ENCODE peak calls at places on chromosomes 11 and 22, in four cellular contexts. One of them, this sample, is unnamed.

GRCh38 chr11:121257289-121257688 is 35.3 kb upstream of the SC5D start:
- DNase-seq in memory B cell: no peak
- DNase-seq in choroid plexus epithelial cell: no peak
- DNase-seq in stimulated activated CD8-positive, alpha-beta memory T cell treated with anti-CD3 and anti-CD28 coated beads, Interleukin-15, amount 100 ng/mL, for 4 hours: no peak
- DNase-seq in this sample: no peak

GRCh38 chr22:22820626-22821025 is 67.0 kb upstream of the IGLL5 start:
- DNase-seq in stimulated activated CD8-positive, alpha-beta memory T cell treated with anti-CD3 and anti-CD28 coated beads, Interleukin-15, amount 100 ng/mL, for 4 hours: no peak
- DNase-seq in choroid plexus epithelial cell: no peak
- DNase-seq in memory B cell: no peak
- DNase-seq in this sample: no peak

GRCh38 chr11:61815790-61816735 is 740 bp downstream of the FADS1 start:
- DNase-seq in memory B cell: peak; percentile 29
- DNase-seq in stimulated activated CD8-positive, alpha-beta memory T cell treated with anti-CD3 and anti-CD28 coated beads, Interleukin-15, amount 100 ng/mL, for 4 hours: peak; percentile 27
- DNase-seq in choroid plexus epithelial cell: peak; percentile 73
- DNase-seq in this sample: peak; percentile 44

GRCh38 chr11:69464621-69464960 is 16.9 kb upstream of the LINC01488 start:
- DNase-seq in memory B cell: no peak
- DNase-seq in choroid plexus epithelial cell: no peak
- DNase-seq in stimulated activated CD8-positive, alpha-beta memory T cell treated with anti-CD3 and anti-CD28 coated beads, Interleukin-15, amount 100 ng/mL, for 4 hours: no peak
- DNase-seq in this sample: no peak

GRCh38 chr22:39490135-39490798 is 11.8 kb upstream of the MIEF1 start:
- DNase-seq in stimulated activated CD8-positive, alpha-beta memory T cell treated with anti-CD3 and anti-CD28 coated beads, Interleukin-15, amount 100 ng/mL, for 4 hours: peak; percentile 68
- DNase-seq in choroid plexus epithelial cell: peak; percentile 82
- DNase-seq in memory B cell: peak; percentile 69
- DNase-seq in this sample: no peak

GRCh38 chr11:128776088-128776433 is 82.2 kb downstream of the FLI1 start:
- DNase-seq in memory B cell: no peak
- DNase-seq in stimulated activated CD8-positive, alpha-beta memory T cell treated with anti-CD3 and anti-CD28 coated beads, Interleukin-15, amount 100 ng/mL, for 4 hours: no peak
- DNase-seq in choroid plexus epithelial cell: no peak
- DNase-seq in this sample: no peak

GRCh38 chr11:47060807-47061206 is 115.9 kb downstream of the ARFGAP2 start:
- DNase-seq in choroid plexus epithelial cell: peak; percentile 52
- DNase-seq in stimulated activated CD8-positive, alpha-beta memory T cell treated with anti-CD3 and anti-CD28 coated beads, Interleukin-15, amount 100 ng/mL, for 4 hours: no peak
- DNase-seq in memory B cell: no peak
- DNase-seq in this sample: no peak

GRCh38 chr11:119414734-119415133 is 8.2 kb downstream of the THY1 start:
- DNase-seq in stimulated activated CD8-positive, alpha-beta memory T cell treated with anti-CD3 and anti-CD28 coated beads, Interleukin-15, amount 100 ng/mL, for 4 hours: no peak
- DNase-seq in memory B cell: no peak
- DNase-seq in choroid plexus epithelial cell: no peak
- DNase-seq in this sample: no peak

GRCh38 chr22:32380991-32381390 is 23.3 kb downstream of the RFPL3 start:
- DNase-seq in stimulated activated CD8-positive, alpha-beta memory T cell treated with anti-CD3 and anti-CD28 coated beads, Interleukin-15, amount 100 ng/mL, for 4 hours: no peak
- DNase-seq in choroid plexus epithelial cell: no peak
- DNase-seq in memory B cell: no peak
- DNase-seq in this sample: no peak

GRCh38 chr11:65551572-65552398 is 6.4 kb downstream of the LTBP3 start:
- DNase-seq in memory B cell: peak; percentile 68
- DNase-seq in choroid plexus epithelial cell: no peak
- DNase-seq in stimulated activated CD8-positive, alpha-beta memory T cell treated with anti-CD3 and anti-CD28 coated beads, Interleukin-15, amount 100 ng/mL, for 4 hours: no peak
- DNase-seq in this sample: no peak

GRCh38 chr22:29751139-29751538 is 15.7 kb downstream of the ZMAT5 start:
- DNase-seq in stimulated activated CD8-positive, alpha-beta memory T cell treated with anti-CD3 and anti-CD28 coated beads, Interleukin-15, amount 100 ng/mL, for 4 hours: no peak
- DNase-seq in choroid plexus epithelial cell: peak; percentile 61
- DNase-seq in memory B cell: no peak
- DNase-seq in this sample: no peak

GRCh38 chr11:87769626-87770025 is 405.6 kb downstream of the RAB38 start:
- DNase-seq in choroid plexus epithelial cell: no peak
- DNase-seq in stimulated activated CD8-positive, alpha-beta memory T cell treated with anti-CD3 and anti-CD28 coated beads, Interleukin-15, amount 100 ng/mL, for 4 hours: no peak
- DNase-seq in memory B cell: no peak
- DNase-seq in this sample: no peak

GRCh38 chr11:100867601-100868000 is 180.5 kb downstream of the ARHGAP42 start:
- DNase-seq in memory B cell: no peak
- DNase-seq in choroid plexus epithelial cell: no peak
- DNase-seq in stimulated activated CD8-positive, alpha-beta memory T cell treated with anti-CD3 and anti-CD28 coated beads, Interleukin-15, amount 100 ng/mL, for 4 hours: no peak
- DNase-seq in this sample: no peak

GRCh38 chr11:108786281-108786990 is 121.6 kb downstream of the DDX10 start:
- DNase-seq in stimulated activated CD8-positive, alpha-beta memory T cell treated with anti-CD3 and anti-CD28 coated beads, Interleukin-15, amount 100 ng/mL, for 4 hours: no peak
- DNase-seq in memory B cell: no peak
- DNase-seq in choroid plexus epithelial cell: no peak
- DNase-seq in this sample: no peak

GRCh38 chr11:66183581-66184048 is 84.8 kb upstream of the RAB1B start:
- DNase-seq in stimulated activated CD8-positive, alpha-beta memory T cell treated with anti-CD3 and anti-CD28 coated beads, Interleukin-15, amount 100 ng/mL, for 4 hours: no peak
- DNase-seq in choroid plexus epithelial cell: peak; percentile 33
- DNase-seq in memory B cell: peak; percentile 6
- DNase-seq in this sample: no peak

GRCh38 chr22:49883294-49883640 is 29.6 kb downstream of the ZBED4 start:
- DNase-seq in stimulated activated CD8-positive, alpha-beta memory T cell treated with anti-CD3 and anti-CD28 coated beads, Interleukin-15, amount 100 ng/mL, for 4 hours: no peak
- DNase-seq in memory B cell: no peak
- DNase-seq in choroid plexus epithelial cell: peak; percentile 49
- DNase-seq in this sample: no peak

GRCh38 chr22:23036684-23037428 is 33.5 kb upstream of the GNAZ start:
- DNase-seq in memory B cell: no peak
- DNase-seq in choroid plexus epithelial cell: peak; percentile 8
- DNase-seq in stimulated activated CD8-positive, alpha-beta memory T cell treated with anti-CD3 and anti-CD28 coated beads, Interleukin-15, amount 100 ng/mL, for 4 hours: no peak
- DNase-seq in this sample: no peak

GRCh38 chr11:96293583-96293982 is 49.4 kb downstream of the MAML2 start:
- DNase-seq in memory B cell: no peak
- DNase-seq in choroid plexus epithelial cell: no peak
- DNase-seq in stimulated activated CD8-positive, alpha-beta memory T cell treated with anti-CD3 and anti-CD28 coated beads, Interleukin-15, amount 100 ng/mL, for 4 hours: no peak
- DNase-seq in this sample: no peak

GRCh38 chr11:64859542-64860414 is 15.3 kb upstream of the CDC42BPG start:
- DNase-seq in memory B cell: no peak
- DNase-seq in choroid plexus epithelial cell: no peak
- DNase-seq in stimulated activated CD8-positive, alpha-beta memory T cell treated with anti-CD3 and anti-CD28 coated beads, Interleukin-15, amount 100 ng/mL, for 4 hours: no peak
- DNase-seq in this sample: no peak

GRCh38 chr11:115939726-115940421 is 435.7 kb upstream of the CADM1 start:
- DNase-seq in choroid plexus epithelial cell: no peak
- DNase-seq in stimulated activated CD8-positive, alpha-beta memory T cell treated with anti-CD3 and anti-CD28 coated beads, Interleukin-15, amount 100 ng/mL, for 4 hours: no peak
- DNase-seq in memory B cell: no peak
- DNase-seq in this sample: no peak

GRCh38 chr11:85740464-85741400 is 54.7 kb upstream of the CCDC89 start:
- DNase-seq in stimulated activated CD8-positive, alpha-beta memory T cell treated with anti-CD3 and anti-CD28 coated beads, Interleukin-15, amount 100 ng/mL, for 4 hours: no peak
- DNase-seq in memory B cell: no peak
- DNase-seq in choroid plexus epithelial cell: no peak
- DNase-seq in this sample: no peak

GRCh38 chr11:48022445-48022844 is 42.1 kb downstream of the PTPRJ start:
- DNase-seq in stimulated activated CD8-positive, alpha-beta memory T cell treated with anti-CD3 and anti-CD28 coated beads, Interleukin-15, amount 100 ng/mL, for 4 hours: no peak
- DNase-seq in memory B cell: no peak
- DNase-seq in choroid plexus epithelial cell: no peak
- DNase-seq in this sample: no peak

GRCh38 chr11:36362902-36363301 is 66.8 kb downstream of the PRR5L start:
- DNase-seq in memory B cell: no peak
- DNase-seq in choroid plexus epithelial cell: peak; percentile 82
- DNase-seq in stimulated activated CD8-positive, alpha-beta memory T cell treated with anti-CD3 and anti-CD28 coated beads, Interleukin-15, amount 100 ng/mL, for 4 hours: no peak
- DNase-seq in this sample: no peak

GRCh38 chr11:70756341-70756740 is 358.0 kb downstream of the CTTN start:
- DNase-seq in memory B cell: no peak
- DNase-seq in stimulated activated CD8-positive, alpha-beta memory T cell treated with anti-CD3 and anti-CD28 coated beads, Interleukin-15, amount 100 ng/mL, for 4 hours: no peak
- DNase-seq in choroid plexus epithelial cell: no peak
- DNase-seq in this sample: no peak

GRCh38 chr22:44918166-44918924 is 91.5 kb downstream of the PHF21B start:
- DNase-seq in choroid plexus epithelial cell: no peak
- DNase-seq in stimulated activated CD8-positive, alpha-beta memory T cell treated with anti-CD3 and anti-CD28 coated beads, Interleukin-15, amount 100 ng/mL, for 4 hours: no peak
- DNase-seq in memory B cell: no peak
- DNase-seq in this sample: no peak

GRCh38 chr22:46175631-46176030 is 25.3 kb downstream of the PPARA start:
- DNase-seq in memory B cell: no peak
- DNase-seq in stimulated activated CD8-positive, alpha-beta memory T cell treated with anti-CD3 and anti-CD28 coated beads, Interleukin-15, amount 100 ng/mL, for 4 hours: no peak
- DNase-seq in choroid plexus epithelial cell: no peak
- DNase-seq in this sample: no peak

GRCh38 chr11:65013692-65014145 is 241 bp upstream of the ARL2 start:
- DNase-seq in memory B cell: peak; percentile 89
- DNase-seq in stimulated activated CD8-positive, alpha-beta memory T cell treated with anti-CD3 and anti-CD28 coated beads, Interleukin-15, amount 100 ng/mL, for 4 hours: peak; percentile 74
- DNase-seq in choroid plexus epithelial cell: peak; percentile 90
- DNase-seq in this sample: peak; percentile 78

GRCh38 chr11:69433741-69434140 is 47.7 kb upstream of the LINC01488 start:
- DNase-seq in stimulated activated CD8-positive, alpha-beta memory T cell treated with anti-CD3 and anti-CD28 coated beads, Interleukin-15, amount 100 ng/mL, for 4 hours: no peak
- DNase-seq in choroid plexus epithelial cell: no peak
- DNase-seq in memory B cell: no peak
- DNase-seq in this sample: no peak

This sample was measured in tibial nerve.